ENCODE peak calls at places on chromosomes 11 and 22, in eight cellular contexts. C is ELR; A is stimulated activated CD8-positive, alpha-beta memory T cell treated with anti-CD3 and anti-CD28 coated beads, Interleukin-4, amount 100 ng/mL, for 24 hours; T is adrenal gland; H is astrocyte of the spinal cord; F is stimulated activated CD4-positive, alpha-beta T cell treated with anti-CD3 and anti-CD28 coated beads, Interleukin-1b, Interleukin-23, amount 100 ng/mL, for 1 hour; S is AG04450; G is posterior cingulate gyrus. W is an unnamed sample.
A peak's percentile ranks its signal among the peaks of the same experiment; 100 is the strongest.

GRCh38 chr11:124113890-124114289 is 1.4 kb upstream of the VWA5A start:
- DNase-seq in C (no peak), A (no peak), T (no peak), H (peak; percentile 40), F (no peak), S (no peak), G (no peak), W (no peak)

GRCh38 chr22:50482107-50483074 is 1.0 kb downstream of the ADM2 start:
- DNase-seq in C (no peak), A (no peak), T (no peak), H (no peak), F (no peak), S (no peak), G (no peak), W (no peak)

GRCh38 chr22:22235564-22235963 is 9.0 kb upstream of the VPREB1 start:
- DNase-seq in C (peak; percentile 15), A (peak; percentile 33), T (peak; percentile 20), H (no peak), F (peak; percentile 33), S (no peak), G (no peak), W (no peak)

GRCh38 chr22:29122041-29122440 is 49.2 kb downstream of the KREMEN1 start:
- DNase-seq in C (no peak), A (no peak), T (no peak), H (no peak), F (no peak), S (no peak), G (no peak), W (no peak)

GRCh38 chr11:64787526-64788320 is 9.4 kb upstream of the SF1 start:
- DNase-seq in C (peak; percentile 64), A (peak; percentile 37), T (peak; percentile 77), H (peak; percentile 32), F (no peak), S (no peak), G (peak; percentile 89), W (no peak)

GRCh38 chr11:67118059-67118766 is 850 bp upstream of the KDM2A start:
- DNase-seq in C (peak; percentile 46), A (peak; percentile 30), T (peak; percentile 52), H (no peak), F (no peak), S (no peak), G (peak; percentile 91), W (peak; percentile 37)

GRCh38 chr11:72238040-72238450 is 5.9 kb downstream of the PHOX2A start:
- DNase-seq in C (peak; percentile 67), A (peak; percentile 16), T (peak; percentile 73), H (peak; percentile 67), F (no peak), S (no peak), G (peak; percentile 91), W (peak; percentile 64)

GRCh38 chr22:40602231-40602630 is 34.3 kb downstream of the MRTFA start:
- DNase-seq in C (no peak), A (no peak), T (no peak), H (peak; percentile 18), F (no peak), S (no peak), G (no peak), W (no peak)

GRCh38 chr11:113184498-113184897 is 129.9 kb upstream of the TTC12 start:
- DNase-seq in C (peak; percentile 98), A (no peak), T (peak; percentile 78), H (peak; percentile 86), F (no peak), S (no peak), G (no peak), W (no peak)

GRCh38 chr22:28186641-28187040 is 267.6 kb upstream of the PITPNB start:
- DNase-seq in C (no peak), A (no peak), T (no peak), H (no peak), F (no peak), S (no peak), G (no peak), W (no peak)

GRCh38 chr11:101555366-101555765 is 28.4 kb downstream of the TRPC6 start:
- DNase-seq in C (peak; percentile 1), A (no peak), T (no peak), H (peak; percentile 53), F (no peak), S (no peak), G (no peak), W (no peak)

GRCh38 chr11:68127791-68128681 is 6.8 kb upstream of the CHKA start:
- DNase-seq in C (peak; percentile 29), A (no peak), T (peak; percentile 77), H (peak; percentile 83), F (no peak), S (peak; percentile 23), G (peak; percentile 92), W (peak; percentile 87)

GRCh38 chr11:129460714-129461113 is 85.1 kb downstream of the BARX2 start:
- DNase-seq in C (no peak), A (no peak), T (no peak), H (no peak), F (no peak), S (no peak), G (no peak), W (no peak)

GRCh38 chr11:62959077-62959980 is 25.4 kb downstream of the SLC22A6 start:
- DNase-seq in C (no peak), A (no peak), T (no peak), H (no peak), F (no peak), S (no peak), G (peak; percentile 70), W (no peak)

GRCh38 chr11:99117603-99118002 is 96.9 kb downstream of the CNTN5 start:
- DNase-seq in C (no peak), A (no peak), T (no peak), H (no peak), F (no peak), S (no peak), G (no peak), W (no peak)

GRCh38 chr11:13984616-13985474 is 22.3 kb downstream of the SPON1 start:
- DNase-seq in C (peak; percentile 74), A (no peak), T (no peak), H (peak; percentile 73), F (no peak), S (peak; percentile 81), G (no peak), W (no peak)

GRCh38 chr22:36902143-36902911 is 11.1 kb upstream of the CSF2RB start:
- DNase-seq in C (no peak), A (no peak), T (no peak), H (no peak), F (no peak), S (no peak), G (no peak), W (no peak)

GRCh38 chr11:121240650-121241299 is 51.8 kb upstream of the SC5D start:
- DNase-seq in C (no peak), A (no peak), T (no peak), H (peak; percentile 41), F (no peak), S (no peak), G (no peak), W (no peak)

GRCh38 chr11:10398525-10398924 is 56.5 kb upstream of the AMPD3 start:
- DNase-seq in C (peak; percentile 75), A (no peak), T (peak; percentile 41), H (no peak), F (no peak), S (no peak), G (no peak), W (no peak)

GRCh38 chr22:46081036-46081830 is 69.1 kb upstream of the PPARA start:
- DNase-seq in C (peak; percentile 51), A (no peak), T (peak; percentile 41), H (no peak), F (no peak), S (no peak), G (peak; percentile 92), W (no peak)

GRCh38 chr22:37563153-37564081 is 3.1 kb downstream of the CDC42EP1 start:
- DNase-seq in C (peak; percentile 96), A (no peak), T (peak; percentile 95), H (peak; percentile 96), F (no peak), S (peak; percentile 85), G (peak; percentile 97), W (no peak)

GRCh38 chr11:608751-609354 is 6.9 kb downstream of the IRF7 start:
- DNase-seq in C (no peak), A (no peak), T (no peak), H (no peak), F (no peak), S (no peak), G (peak; percentile 72), W (no peak)

GRCh38 chr11:60971520-60971919 is at the start of gene CD6:
- DNase-seq in C (no peak), A (no peak), T (no peak), H (no peak), F (no peak), S (no peak), G (no peak), W (no peak)

GRCh38 chr11:122189259-122189658 is 73.2 kb upstream of the BLID start:
- DNase-seq in C (peak; percentile 98), A (no peak), T (peak; percentile 28), H (peak; percentile 96), F (no peak), S (peak; percentile 85), G (no peak), W (no peak)

GRCh38 chr22:39090426-39091064 is 6.5 kb upstream of the APOBEC3H start:
- DNase-seq in C (peak; percentile 75), A (peak; percentile 72), T (no peak), H (no peak), F (no peak), S (no peak), G (peak; percentile 84), W (no peak)

GRCh38 chr11:72014761-72015320 is 16.1 kb downstream of the IL18BP start:
- DNase-seq in C (no peak), A (no peak), T (no peak), H (no peak), F (no peak), S (no peak), G (peak; percentile 75), W (no peak)

GRCh38 chr11:82810738-82811137 is 77.1 kb upstream of the FAM181B start:
- DNase-seq in C (no peak), A (no peak), T (no peak), H (no peak), F (no peak), S (no peak), G (no peak), W (no peak)

GRCh38 chr11:69416123-69416475 is 65.4 kb upstream of the LINC01488 start:
- DNase-seq in C (no peak), A (no peak), T (no peak), H (no peak), F (no peak), S (no peak), G (peak; percentile 75), W (no peak)

GRCh38 chr11:122706261-122706660 is 50.7 kb downstream of the UBASH3B start:
- DNase-seq in C (no peak), A (no peak), T (no peak), H (peak; percentile 72), F (no peak), S (no peak), G (no peak), W (no peak)